ENCODE peak calls at places on chromosomes 12 and 14, in four cellular contexts. One of them, this sample, is unnamed.

GRCh38 chr12:47071241-47071852 is 8.1 kb upstream of the PCED1B start:
- DNase-seq in astrocyte: no peak
- DNase-seq in trophoblast cell: peak; percentile 74
- DNase-seq in neuronal stem cell: peak; percentile 35
- DNase-seq in this sample: no peak

GRCh38 chr12:29578731-29579130 is 81.2 kb upstream of the OVCH1 start:
- DNase-seq in astrocyte: no peak
- DNase-seq in trophoblast cell: no peak
- DNase-seq in neuronal stem cell: no peak
- DNase-seq in this sample: no peak

GRCh38 chr12:32502693-32503510 is 103.5 kb downstream of the FGD4 start:
- DNase-seq in astrocyte: peak; percentile 18
- DNase-seq in trophoblast cell: peak; percentile 31
- DNase-seq in neuronal stem cell: no peak
- DNase-seq in this sample: no peak

GRCh38 chr14:41476526-41476925 is 130.2 kb upstream of the LRFN5 start:
- DNase-seq in astrocyte: peak; percentile 0
- DNase-seq in trophoblast cell: no peak
- DNase-seq in neuronal stem cell: no peak
- DNase-seq in this sample: no peak

GRCh38 chr12:119822046-119822445 is 55.1 kb downstream of the CIT start:
- DNase-seq in astrocyte: no peak
- DNase-seq in trophoblast cell: no peak
- DNase-seq in neuronal stem cell: no peak
- DNase-seq in this sample: no peak

GRCh38 chr12:24255920-24256635 is 306.6 kb upstream of the SOX5 start:
- DNase-seq in astrocyte: no peak
- DNase-seq in trophoblast cell: no peak
- DNase-seq in neuronal stem cell: peak; percentile 30
- DNase-seq in this sample: no peak

GRCh38 chr14:55271572-55272414 is 572 bp downstream of the FBXO34 start:
- DNase-seq in astrocyte: peak; percentile 74
- DNase-seq in trophoblast cell: peak; percentile 90
- DNase-seq in neuronal stem cell: peak; percentile 52
- DNase-seq in this sample: peak; percentile 57

GRCh38 chr12:99870085-99870484 is 114.7 kb downstream of the ANKS1B start:
- DNase-seq in astrocyte: no peak
- DNase-seq in trophoblast cell: no peak
- DNase-seq in neuronal stem cell: no peak
- DNase-seq in this sample: no peak

GRCh38 chr14:100535287-100536131 is 51.7 kb downstream of the BEGAIN start:
- DNase-seq in astrocyte: no peak
- DNase-seq in trophoblast cell: no peak
- DNase-seq in neuronal stem cell: no peak
- DNase-seq in this sample: no peak

GRCh38 chr12:54300732-54301427 is at the start of gene NFE2:
- DNase-seq in astrocyte: peak; percentile 74
- DNase-seq in trophoblast cell: peak; percentile 92
- DNase-seq in neuronal stem cell: peak; percentile 66
- DNase-seq in this sample: peak; percentile 82

GRCh38 chr12:38875571-38876228 is 29.7 kb downstream of the CPNE8 start:
- DNase-seq in astrocyte: peak; percentile 25
- DNase-seq in trophoblast cell: no peak
- DNase-seq in neuronal stem cell: no peak
- DNase-seq in this sample: no peak

DNA sequence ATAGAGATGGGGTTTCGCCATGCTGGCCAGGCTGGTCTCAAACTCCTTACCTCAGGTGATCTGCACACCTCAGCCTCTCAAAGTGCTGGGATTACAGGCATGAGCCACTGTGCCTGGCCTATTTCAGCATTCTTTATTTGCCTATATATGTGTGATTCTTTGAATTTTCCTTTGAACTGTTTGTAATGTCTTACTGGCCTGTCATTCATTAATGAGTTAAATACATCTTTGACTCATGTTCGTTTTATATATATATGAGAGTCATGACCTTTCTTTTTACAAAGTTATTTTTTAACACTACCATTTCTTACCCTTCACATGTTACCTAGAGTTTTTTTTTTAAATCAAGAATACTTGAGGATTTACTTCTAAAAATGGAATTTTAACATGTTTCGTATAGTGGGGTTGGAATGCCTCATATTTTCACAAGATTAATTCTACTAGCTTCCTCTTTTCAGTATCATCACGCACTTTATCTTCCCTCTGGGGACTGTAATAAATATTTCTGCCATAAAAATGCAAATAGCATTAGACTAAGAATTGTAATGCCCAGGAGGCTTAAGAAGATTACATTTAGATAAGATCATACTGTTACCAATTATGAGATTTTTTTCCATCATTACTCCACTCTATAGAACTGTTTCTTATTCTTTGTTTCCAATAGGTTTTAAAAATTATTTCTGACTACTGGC is 66.7 kb downstream of the NTN4 start:
- DNase-seq in astrocyte: no peak
- DNase-seq in trophoblast cell: no peak
- DNase-seq in neuronal stem cell: no peak
- DNase-seq in this sample: no peak
- H3K4me2 ChIP-seq in astrocyte: no peak overlapping the region
- H3K4me2 ChIP-seq in trophoblast cell: no peak overlapping the region
- H3K4me2 ChIP-seq in neuronal stem cell: no peak overlapping the region
- H3K4me2 ChIP-seq in this sample: no peak overlapping the region

GRCh38 chr14:20477211-20477876 is 8.1 kb downstream of the PNP start:
- DNase-seq in astrocyte: peak; percentile 69
- DNase-seq in trophoblast cell: peak; percentile 99
- DNase-seq in neuronal stem cell: no peak
- DNase-seq in this sample: no peak
- H3K4me3 ChIP-seq in astrocyte: no peak overlapping the region
- H3K4me3 ChIP-seq in trophoblast cell: no peak overlapping the region
- H3K4me3 ChIP-seq in neuronal stem cell: no peak overlapping the region
- H3K4me3 ChIP-seq in this sample: no peak overlapping the region

GRCh38 chr12:34591966-34592365 is 569.7 kb downstream of the ALG10 start:
- DNase-seq in astrocyte: no peak
- DNase-seq in trophoblast cell: no peak
- DNase-seq in neuronal stem cell: no peak
- DNase-seq in this sample: no peak
- H3K9me3 ChIP-seq in astrocyte: peaks cover 6% of the 10 kb centered on the region
- H3K9me3 ChIP-seq in trophoblast cell: peaks cover 15% of the 10 kb centered on the region
- H3K9me3 ChIP-seq in neuronal stem cell: peaks cover 15% of the 10 kb centered on the region
- H3K9me3 ChIP-seq in this sample: peaks cover 31% of the 10 kb centered on the region

GRCh38 chr12:5407457-5407856 is 24.5 kb upstream of the NTF3 start:
- DNase-seq in astrocyte: peak; percentile 35
- DNase-seq in trophoblast cell: no peak
- DNase-seq in neuronal stem cell: peak; percentile 1
- DNase-seq in this sample: peak; percentile 18

GRCh38 chr12:5396541-5396940 is 35.4 kb upstream of the NTF3 start:
- DNase-seq in astrocyte: no peak
- DNase-seq in trophoblast cell: no peak
- DNase-seq in neuronal stem cell: no peak
- DNase-seq in this sample: no peak

GRCh38 chr12:5402009-5402408 is 29.9 kb upstream of the NTF3 start:
- DNase-seq in astrocyte: no peak
- DNase-seq in trophoblast cell: no peak
- DNase-seq in neuronal stem cell: no peak
- DNase-seq in this sample: peak; percentile 4

GRCh38 chr12:5402536-5402935 is 29.4 kb upstream of the NTF3 start:
- DNase-seq in astrocyte: no peak
- DNase-seq in trophoblast cell: no peak
- DNase-seq in neuronal stem cell: no peak
- DNase-seq in this sample: no peak
- H3K4me2 ChIP-seq in astrocyte: no peak overlapping the region
- H3K4me2 ChIP-seq in trophoblast cell: no peak overlapping the region
- H3K4me2 ChIP-seq in neuronal stem cell: no peak overlapping the region
- H3K4me2 ChIP-seq in this sample: no peak overlapping the region

GRCh38 chr12:95304673-95305198 is 87.1 kb downstream of the VEZT start:
- DNase-seq in astrocyte: peak; percentile 52
- DNase-seq in trophoblast cell: peak; percentile 21
- DNase-seq in neuronal stem cell: no peak
- DNase-seq in this sample: no peak
- H3K4me3 ChIP-seq in astrocyte: no peak overlapping the region
- H3K4me3 ChIP-seq in trophoblast cell: no peak overlapping the region
- H3K4me3 ChIP-seq in neuronal stem cell: no peak overlapping the region
- H3K4me3 ChIP-seq in this sample: no peak overlapping the region

DNA sequence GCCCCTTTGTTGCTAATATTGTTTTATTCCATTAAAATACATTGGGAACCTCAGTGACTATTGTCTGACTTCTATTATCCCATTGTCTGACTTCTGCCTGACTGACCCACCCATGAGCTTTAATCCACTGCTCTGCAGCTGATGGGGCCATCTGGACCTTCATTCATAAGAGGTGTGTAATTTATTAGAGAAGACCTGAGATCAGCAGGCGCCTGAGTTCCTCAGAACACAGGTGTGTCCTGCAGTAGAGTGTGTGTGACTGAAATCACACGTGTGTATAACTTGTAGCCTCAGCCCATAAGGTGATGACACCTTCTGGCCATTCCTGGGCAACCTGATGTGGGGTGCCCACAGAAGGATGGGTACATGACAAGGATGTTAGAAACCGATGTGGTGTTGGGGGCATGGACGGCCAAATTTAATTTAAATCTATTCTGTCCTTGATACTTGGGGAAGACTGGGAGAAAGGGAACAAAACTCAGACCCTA is 821.0 kb downstream of the TMEM121 start:
- DNase-seq in astrocyte: no peak
- DNase-seq in trophoblast cell: no peak
- DNase-seq in neuronal stem cell: no peak
- DNase-seq in this sample: no peak
- H3K9me3 ChIP-seq in astrocyte: peaks cover 4% of the 10 kb centered on the region
- H3K9me3 ChIP-seq in trophoblast cell: no peaks in the 10 kb centered on the region
- H3K9me3 ChIP-seq in neuronal stem cell: peaks cover 1% of the 10 kb centered on the region
- H3K9me3 ChIP-seq in this sample: no peaks in the 10 kb centered on the region

GRCh38 chr14:78700236-78700635 is 530.1 kb downstream of the NRXN3 start:
- DNase-seq in astrocyte: no peak
- DNase-seq in trophoblast cell: no peak
- DNase-seq in neuronal stem cell: no peak
- DNase-seq in this sample: no peak

GRCh38 chr14:78704965-78705364 is 534.8 kb downstream of the NRXN3 start:
- DNase-seq in astrocyte: no peak
- DNase-seq in trophoblast cell: no peak
- DNase-seq in neuronal stem cell: no peak
- DNase-seq in this sample: no peak

GRCh38 chr14:78698991-78699390 is 528.8 kb downstream of the NRXN3 start:
- DNase-seq in astrocyte: no peak
- DNase-seq in trophoblast cell: no peak
- DNase-seq in neuronal stem cell: no peak
- DNase-seq in this sample: no peak

GRCh38 chr14:78697341-78697740 is 527.2 kb downstream of the NRXN3 start:
- DNase-seq in astrocyte: peak; percentile 23
- DNase-seq in trophoblast cell: peak; percentile 23
- DNase-seq in neuronal stem cell: no peak
- DNase-seq in this sample: no peak

DNA sequence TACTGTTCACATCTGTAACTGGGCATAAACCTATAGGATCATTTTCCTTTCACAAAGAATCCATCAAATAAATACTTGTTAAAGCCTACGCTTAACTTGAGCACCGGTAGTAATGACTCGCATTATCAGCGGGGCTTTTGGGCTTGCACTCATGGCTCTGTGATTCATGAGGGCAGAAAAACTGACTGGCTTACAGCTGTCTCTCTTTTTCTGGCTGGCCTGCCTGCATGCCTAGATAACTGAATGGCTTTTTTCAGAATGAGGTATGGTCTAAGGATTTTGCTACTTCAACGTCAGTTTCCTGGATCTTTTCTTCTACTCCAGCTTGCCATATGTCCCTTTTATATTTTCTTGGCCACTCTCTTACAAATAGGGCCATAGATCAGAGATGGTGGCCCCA is 531.1 kb downstream of the NRXN3 start:
- DNase-seq in astrocyte: peak; percentile 54
- DNase-seq in trophoblast cell: peak; percentile 49
- DNase-seq in neuronal stem cell: no peak
- DNase-seq in this sample: no peak
- H3K4me2 ChIP-seq in astrocyte: no peak overlapping the region
- H3K4me2 ChIP-seq in trophoblast cell: no peak overlapping the region
- H3K4me2 ChIP-seq in neuronal stem cell: no peak overlapping the region
- H3K4me2 ChIP-seq in this sample: no peak overlapping the region

GRCh38 chr12:22477894-22478287 is 66.5 kb downstream of the C2CD5 start:
- DNase-seq in astrocyte: peak; percentile 54
- DNase-seq in trophoblast cell: no peak
- DNase-seq in neuronal stem cell: no peak
- DNase-seq in this sample: no peak

GRCh38 chr12:22474970-22475720 is 69.2 kb downstream of the C2CD5 start:
- DNase-seq in astrocyte: no peak
- DNase-seq in trophoblast cell: no peak
- DNase-seq in neuronal stem cell: no peak
- DNase-seq in this sample: no peak

GRCh38 chr12:22481557-22482104 is 62.7 kb downstream of the C2CD5 start:
- DNase-seq in astrocyte: no peak
- DNase-seq in trophoblast cell: no peak
- DNase-seq in neuronal stem cell: no peak
- DNase-seq in this sample: no peak

GRCh38 chr12:22477166-22477893 is 67.0 kb downstream of the C2CD5 start:
- DNase-seq in astrocyte: peak; percentile 85
- DNase-seq in trophoblast cell: peak; percentile 65
- DNase-seq in neuronal stem cell: no peak
- DNase-seq in this sample: no peak

DNA sequence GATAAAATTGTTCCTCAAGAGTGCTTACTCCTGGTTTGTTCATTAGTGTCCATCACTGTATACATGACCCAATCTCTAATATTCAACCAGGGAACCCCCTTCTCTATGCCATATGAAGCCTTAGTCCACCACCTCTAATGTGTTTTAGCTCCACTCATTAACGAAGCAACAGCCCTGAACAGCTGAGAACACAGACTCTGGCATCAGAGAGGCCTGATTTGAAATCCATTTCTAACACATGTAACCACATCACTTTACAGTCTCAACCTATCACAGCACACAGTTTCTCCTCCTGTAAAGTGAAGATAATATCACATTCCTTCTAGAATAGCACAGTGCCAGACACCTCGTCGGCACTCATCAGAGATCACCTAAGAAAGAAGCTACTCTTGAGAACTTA is 64.3 kb downstream of the C2CD5 start:
- DNase-seq in astrocyte: no peak
- DNase-seq in trophoblast cell: peak; percentile 29
- DNase-seq in neuronal stem cell: no peak
- DNase-seq in this sample: no peak
- H3K4me3 ChIP-seq in astrocyte: no peak overlapping the region
- H3K4me3 ChIP-seq in trophoblast cell: no peak overlapping the region
- H3K4me3 ChIP-seq in neuronal stem cell: no peak overlapping the region
- H3K4me3 ChIP-seq in this sample: no peak overlapping the region

DNA sequence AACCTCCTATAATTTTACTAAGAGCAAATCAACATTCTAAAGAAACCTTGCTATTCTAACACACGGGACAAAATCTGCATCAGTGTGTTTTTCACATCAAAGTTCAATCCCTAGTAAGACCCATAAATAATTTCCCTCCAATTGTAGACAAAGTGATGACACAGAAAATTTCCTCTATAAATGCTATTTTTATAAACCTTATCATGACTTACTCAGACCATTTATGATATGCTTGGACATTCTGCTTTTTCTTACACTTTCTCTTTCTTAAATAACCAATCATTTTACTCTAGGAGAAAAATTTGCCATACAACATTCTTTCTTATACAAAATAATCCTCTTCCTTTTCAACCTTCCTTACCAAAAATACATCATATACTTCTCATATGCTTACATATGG is 67.0 kb downstream of the SDR9C7 start:
- DNase-seq in astrocyte: no peak
- DNase-seq in trophoblast cell: no peak
- DNase-seq in neuronal stem cell: no peak
- DNase-seq in this sample: no peak
- H3K9me3 ChIP-seq in astrocyte: peaks cover 6% of the 10 kb centered on the region
- H3K9me3 ChIP-seq in trophoblast cell: peaks cover 21% of the 10 kb centered on the region
- H3K9me3 ChIP-seq in neuronal stem cell: peaks cover 18% of the 10 kb centered on the region
- H3K9me3 ChIP-seq in this sample: peaks cover 20% of the 10 kb centered on the region

This sample was measured in PC-9.